ENCODE peak calls at places on chromosomes 2 and 18, in ten cellular contexts. C is ELF-1, S is NCI-H1105 treated with DMSO at 0.1 percent for 48 hours, D is nucleus accumbens, E is SK-MEL-5, W is nephron progenitor cell, Q is RCC 7860, F is PC-9, L is cardiac fibroblast, M is NCI-H526. K is an unnamed sample.

GRCh38 chr2:238290079-238290478 is 1.7 kb upstream of the PER2 start:
- DNase-seq in C (peak), S (no peak), D (no peak), E (peak), W (peak), Q (no peak), F (peak), L (peak), M (peak), K (peak)

GRCh38 chr18:13313006-13313661 is 94.6 kb downstream of the LDLRAD4 start:
- DNase-seq in C (no peak), S (no peak), D (no peak), E (no peak), W (no peak), Q (no peak), F (no peak), L (no peak), M (no peak), K (no peak)

GRCh38 chr18:50262977-50263376 is 3.3 kb downstream of the CFAP53 start:
- DNase-seq in C (no peak), S (no peak), D (no peak), E (no peak), W (no peak), Q (no peak), F (no peak), L (no peak), M (no peak), K (no peak)

GRCh38 chr2:172088245-172089004 is 3.1 kb downstream of the DLX1 start:
- DNase-seq in C (peak), S (no peak), D (no peak), E (no peak), W (no peak), Q (no peak), F (no peak), L (no peak), M (no peak), K (no peak)

GRCh38 chr2:120118018-120118417 is 105.1 kb downstream of the EPB41L5 start:
- DNase-seq in C (no peak), S (no peak), D (no peak), E (no peak), W (no peak), Q (no peak), F (no peak), L (no peak), M (no peak), K (no peak)

GRCh38 chr2:150878347-150878746 is 383.3 kb downstream of the RBM43 start:
- DNase-seq in C (no peak), S (no peak), D (no peak), E (peak), W (no peak), Q (peak), F (no peak), L (peak), M (no peak), K (no peak)

GRCh38 chr2:81650048-81650971 is 1345.8 kb upstream of the LRRTM1 start:
- DNase-seq in C (no peak), S (no peak), D (no peak), E (peak), W (no peak), Q (peak), F (peak), L (peak), M (no peak), K (no peak)

GRCh38 chr2:112055833-112056625 is 960 bp downstream of the TMEM87B start:
- DNase-seq in C (no peak), S (peak), D (no peak), E (peak), W (no peak), Q (peak), F (peak), L (peak), M (no peak), K (peak)

GRCh38 chr18:55328301-55328700 is 259.7 kb downstream of the TCF4 start:
- DNase-seq in C (no peak), S (no peak), D (no peak), E (no peak), W (no peak), Q (no peak), F (no peak), L (peak), M (no peak), K (no peak)

K was measured in COR-L47.